ENCODE peak calls at places on chromosomes 7 and 10, in five cellular contexts. R is glutamatergic neuron; L is activated T-cell treated with anti-CD3 and anti-CD28 coated beads, Interleukin-2, amount 50 U/mL, for 24 hours; E is substantia nigra; F is left ventricle myocardium superior. Y is an unnamed sample.

GRCh38 chr7:101630591-101630990 is 1.5 kb upstream of the MYL10 start:
- DNase-seq in E (no peak), L (no peak), R (no peak), F (no peak), Y (no peak)

GRCh38 chr10:125377368-125377767 is 217.0 kb upstream of the CTBP2 start:
- DNase-seq in R (no peak), E (no peak), F (no peak), L (no peak), Y (no peak)

GRCh38 chr7:133703547-133703946 is 423.6 kb upstream of the LRGUK start:
- DNase-seq in R (no peak), E (no peak), L (no peak), F (no peak), Y (no peak)

GRCh38 chr10:120493411-120494312 is 36.6 kb downstream of the PLPP4 start:
- DNase-seq in E (no peak), L (no peak), R (no peak), F (no peak), Y (no peak)

GRCh38 chr7:16991551-16991950 is 109.8 kb upstream of the AGR3 start:
- DNase-seq in L (no peak), E (no peak), F (no peak), R (no peak), Y (no peak)

GRCh38 chr10:29102233-29102632 is 186.6 kb upstream of the LYZL1 start:
- DNase-seq in R (no peak), E (peak), L (no peak), F (no peak), Y (no peak)

GRCh38 chr10:5973069-5973468 is 4.3 kb downstream of the IL15RA start:
- DNase-seq in L (no peak), E (no peak), F (no peak), R (no peak), Y (no peak)

GRCh38 chr10:21687197-21687993 is 153.4 kb downstream of the MLLT10 start:
- DNase-seq in E (no peak), R (no peak), L (no peak), F (no peak), Y (no peak)

Y was measured in WTC11.